ENCODE peak calls at places on chromosomes 1 and 21, in eight cellular contexts. S is mucosa of descending colon; B is progenitor cell of endocrine pancreas; I is stimulated activated effector memory CD8-positive, alpha-beta T cell treated with anti-CD3 and anti-CD28 coated beads, Interleukin-12 subunit alpha, Interleukin-12 subunit beta, amount 100 ng/mL, for 72 hours; T is dorsolateral prefrontal cortex; L is T-helper 2 cell; Z is transverse colon; D is left lung. G is an unnamed sample.

GRCh38 chr1:244802041-244802440 is 33.4 kb upstream of the COX20 start:
- DNase-seq in S (no peak), B (no peak), I (no peak), T (no peak), L (no peak), Z (no peak), D (no peak), G (no peak)

GRCh38 chr21:15289896-15290841 is 225.4 kb upstream of the NRIP1 start:
- DNase-seq in S (peak), B (peak), I (no peak), T (no peak), L (no peak), Z (peak), D (peak), G (no peak)

GRCh38 chr1:199553104-199553503 is 474.4 kb upstream of the NR5A2 start:
- DNase-seq in S (no peak), B (no peak), I (no peak), T (no peak), L (no peak), Z (no peak), D (no peak), G (no peak)

GRCh38 chr1:167763525-167764220 is 41.9 kb downstream of the MPZL1 start:
- DNase-seq in S (no peak), B (no peak), I (no peak), T (peak), L (no peak), Z (no peak), D (no peak), G (no peak)

GRCh38 chr1:92910081-92910480 is 51.2 kb downstream of the DIPK1A start:
- DNase-seq in S (no peak), B (no peak), I (no peak), T (no peak), L (no peak), Z (no peak), D (no peak), G (no peak)

GRCh38 chr1:4519954-4520353 is 134.5 kb upstream of the AJAP1 start:
- DNase-seq in S (no peak), B (no peak), I (no peak), T (no peak), L (no peak), Z (no peak), D (no peak), G (no peak)

GRCh38 chr1:16402742-16403141 is 34.5 kb downstream of the SPATA21 start:
- DNase-seq in S (no peak), B (no peak), I (no peak), T (no peak), L (no peak), Z (no peak), D (no peak), G (no peak)

GRCh38 chr1:169484107-169484506 is 1.6 kb downstream of the SLC19A2 start:
- DNase-seq in S (no peak), B (no peak), I (no peak), T (no peak), L (no peak), Z (no peak), D (no peak), G (no peak)

GRCh38 chr1:201381130-201381529 is 3.6 kb upstream of the TNNT2 start:
- DNase-seq in S (peak), B (no peak), I (no peak), T (no peak), L (no peak), Z (no peak), D (peak), G (no peak)

G was measured in HTR-8/SVneo.